ENCODE peak calls at places on chromosomes 4 and X, in eight cellular contexts. V, H, X, J, A, O, F and P are unnamed samples.

GRCh38 chr4:123597586-123597985 is 201.0 kb downstream of the SPRY1 start:
- DNase-seq in F (no peak), V (no peak), A (no peak), J (no peak), X (no peak), O (no peak), H (no peak), P (no peak)

GRCh38 chr4:102451266-102451665 is 49.9 kb upstream of the NFKB1 start:
- DNase-seq in H (no peak), F (no peak), V (no peak), O (no peak), X (no peak), A (no peak), J (no peak), P (no peak)

GRCh38 chr4:149409186-149410056 is 406.2 kb downstream of the IQCM start:
- DNase-seq in X (no peak), F (no peak), J (peak), H (peak), O (no peak), A (no peak), V (no peak), P (no peak)

GRCh38 chr4:150215601-150216000 is 137.4 kb downstream of the DCLK2 start:
- DNase-seq in H (no peak), V (no peak), A (no peak), J (no peak), X (no peak), F (no peak), O (peak), P (no peak)

GRCh38 chr4:6696611-6697010 is 2.9 kb downstream of the S100P start:
- DNase-seq in F (no peak), A (no peak), H (no peak), O (no peak), J (no peak), X (no peak), V (no peak), P (no peak)

GRCh38 chrX:128897611-128898010 is 625.7 kb downstream of the SMARCA1 start:
- DNase-seq in O (no peak), A (no peak), F (no peak), H (no peak), V (no peak), X (no peak), J (no peak), P (no peak)

GRCh38 chr4:83125738-83126141 is 11.2 kb upstream of the PLAC8 start:
- DNase-seq in F (no peak), J (no peak), O (peak), A (no peak), H (no peak), X (no peak), V (peak), P (no peak)

GRCh38 chr4:138669479-138670165 is 346.0 kb upstream of the NOCT start:
- DNase-seq in O (no peak), X (no peak), A (no peak), H (no peak), V (no peak), J (no peak), F (no peak), P (no peak)

GRCh38 chr4:144709793-144710525 is 64.0 kb downstream of the HHIP start:
- DNase-seq in V (no peak), O (peak), X (peak), J (peak), A (peak), F (no peak), H (peak), P (no peak)